ENCODE peak calls at places on chromosome 7, in five cellular contexts. One of them, this sample, is unnamed.

GRCh38 chr7:16561943-16562342 is 35.3 kb downstream of the LRRC72 start:
- DNase-seq in islet precursor cell: no peak
- DNase-seq in neural progenitor cell: peak; percentile 17
- DNase-seq in fibroblast of lung: no peak
- DNase-seq in H7: no peak
- DNase-seq in this sample: no peak

GRCh38 chr7:122380993-122381392 is 76.4 kb upstream of the FEZF1 start:
- DNase-seq in islet precursor cell: no peak
- DNase-seq in neural progenitor cell: peak; percentile 73
- DNase-seq in fibroblast of lung: no peak
- DNase-seq in H7: no peak
- DNase-seq in this sample: no peak

GRCh38 chr7:155369-156000 is 36.9 kb upstream of the FAM20C start:
- DNase-seq in islet precursor cell: no peak
- DNase-seq in neural progenitor cell: no peak
- DNase-seq in fibroblast of lung: peak; percentile 24
- DNase-seq in H7: no peak
- DNase-seq in this sample: no peak

GRCh38 chr7:91228927-91229326 is 35.3 kb upstream of the FZD1 start:
- DNase-seq in islet precursor cell: no peak
- DNase-seq in neural progenitor cell: peak; percentile 15
- DNase-seq in fibroblast of lung: no peak
- DNase-seq in H7: no peak
- DNase-seq in this sample: no peak

GRCh38 chr7:73725703-73726466 is 6.4 kb upstream of the STX1A start:
- DNase-seq in islet precursor cell: peak; percentile 91
- DNase-seq in neural progenitor cell: peak; percentile 91
- DNase-seq in fibroblast of lung: peak; percentile 37
- DNase-seq in H7: peak; percentile 92
- DNase-seq in this sample: peak; percentile 87

GRCh38 chr7:144818516-144818915 is 17.3 kb downstream of the TPK1 start:
- DNase-seq in islet precursor cell: no peak
- DNase-seq in neural progenitor cell: no peak
- DNase-seq in fibroblast of lung: peak; percentile 10
- DNase-seq in H7: no peak
- DNase-seq in this sample: no peak

GRCh38 chr7:15862781-15863165 is 176.3 kb upstream of the MEOX2 start:
- DNase-seq in islet precursor cell: no peak
- DNase-seq in neural progenitor cell: no peak
- DNase-seq in fibroblast of lung: no peak
- DNase-seq in H7: no peak
- DNase-seq in this sample: no peak

GRCh38 chr7:136956232-136956631 is 87.8 kb downstream of the CHRM2 start:
- DNase-seq in islet precursor cell: no peak
- DNase-seq in neural progenitor cell: no peak
- DNase-seq in fibroblast of lung: peak; percentile 85
- DNase-seq in H7: no peak
- DNase-seq in this sample: no peak

GRCh38 chr7:21806388-21806787 is 139.3 kb downstream of the CDCA7L start:
- DNase-seq in islet precursor cell: no peak
- DNase-seq in neural progenitor cell: no peak
- DNase-seq in fibroblast of lung: no peak
- DNase-seq in H7: no peak
- DNase-seq in this sample: no peak

GRCh38 chr7:8035647-8036518 is 67.3 kb downstream of the GLCCI1 start:
- DNase-seq in islet precursor cell: peak; percentile 49
- DNase-seq in neural progenitor cell: peak; percentile 29
- DNase-seq in fibroblast of lung: peak; percentile 25
- DNase-seq in H7: peak; percentile 18
- DNase-seq in this sample: peak; percentile 44

GRCh38 chr7:81462672-81463071 is 307.2 kb downstream of the HGF start:
- DNase-seq in islet precursor cell: no peak
- DNase-seq in neural progenitor cell: no peak
- DNase-seq in fibroblast of lung: peak; percentile 69
- DNase-seq in H7: no peak
- DNase-seq in this sample: no peak

GRCh38 chr7:49187543-49188268 is 263.4 kb downstream of the CDC14C start:
- DNase-seq in islet precursor cell: no peak
- DNase-seq in neural progenitor cell: no peak
- DNase-seq in fibroblast of lung: no peak
- DNase-seq in H7: no peak
- DNase-seq in this sample: no peak

GRCh38 chr7:68122806-68123205 is 1126.2 kb downstream of the TYW1 start:
- DNase-seq in islet precursor cell: no peak
- DNase-seq in neural progenitor cell: no peak
- DNase-seq in fibroblast of lung: no peak
- DNase-seq in H7: no peak
- DNase-seq in this sample: no peak

GRCh38 chr7:574661-575395 is 55.2 kb upstream of the PDGFA start:
- DNase-seq in islet precursor cell: no peak
- DNase-seq in neural progenitor cell: no peak
- DNase-seq in fibroblast of lung: no peak
- DNase-seq in H7: no peak
- DNase-seq in this sample: no peak

GRCh38 chr7:157043745-157044144 is 33.3 kb upstream of the MNX1 start:
- DNase-seq in islet precursor cell: no peak
- DNase-seq in neural progenitor cell: no peak
- DNase-seq in fibroblast of lung: peak; percentile 9
- DNase-seq in H7: no peak
- DNase-seq in this sample: no peak

This sample was measured in CD8-positive, alpha-beta memory T cell.